ENCODE peak calls at places on chromosomes 1 and 21, in six cellular contexts. J is cardiac fibroblast, B is chondrocyte, S is HCT116, U is pancreas, R is right lobe of liver. D is an unnamed sample.

GRCh38 chr1:91851130-91852010 is 34.6 kb downstream of the TGFBR3 start:
- DNase-seq in J (peak), B (no peak), S (no peak), U (peak), R (peak), D (no peak)

GRCh38 chr1:247487057-247487456 is 29.2 kb upstream of the OR2B11 start:
- DNase-seq in J (peak), B (no peak), S (peak), U (no peak), R (no peak), D (no peak)

GRCh38 chr1:77888429-77889239 is at the start of gene NEXN:
- DNase-seq in J (peak), B (peak), S (no peak), U (peak), R (peak), D (peak)

GRCh38 chr1:98794196-98794886 is 132.8 kb downstream of the SNX7 start:
- DNase-seq in J (peak), B (no peak), S (peak), U (peak), R (no peak), D (no peak)

GRCh38 chr1:236156512-236157208 is 14.3 kb downstream of the GPR137B start:
- DNase-seq in J (no peak), B (peak), S (no peak), U (no peak), R (no peak), D (no peak)

GRCh38 chr21:15063821-15064575 is 802 bp downstream of the NRIP1 start:
- DNase-seq in J (peak), B (peak), S (no peak), U (peak), R (peak), D (peak)

GRCh38 chr1:246428542-246429308 is 78.4 kb downstream of the SMYD3 start:
- DNase-seq in J (peak), B (no peak), S (peak), U (no peak), R (no peak), D (no peak)

GRCh38 chr1:62599044-62599443 is 1.7 kb downstream of the ANGPTL3 start:
- DNase-seq in J (peak), B (no peak), S (no peak), U (no peak), R (no peak), D (no peak)

GRCh38 chr1:219523411-219523810 is 89.5 kb downstream of the ZC3H11B start:
- DNase-seq in J (no peak), B (no peak), S (no peak), U (no peak), R (no peak), D (no peak)

GRCh38 chr1:19668893-19669292 is 4.2 kb downstream of the HTR6 start:
- DNase-seq in J (no peak), B (no peak), S (no peak), U (no peak), R (no peak), D (no peak)

GRCh38 chr1:42680921-42681683 is 1.1 kb upstream of the YBX1 start:
- DNase-seq in J (peak), B (no peak), S (no peak), U (no peak), R (no peak), D (no peak)

GRCh38 chr1:15350551-15351200 is 59.0 kb upstream of the EFHD2 start:
- DNase-seq in J (no peak), B (no peak), S (no peak), U (no peak), R (no peak), D (no peak)

GRCh38 chr21:44454058-44454457 is 1.3 kb upstream of the LRRC3 start:
- DNase-seq in J (no peak), B (no peak), S (no peak), U (no peak), R (no peak), D (no peak)

GRCh38 chr1:109369167-109369746 is 28.5 kb downstream of the SORT1 start:
- DNase-seq in J (peak), B (no peak), S (no peak), U (no peak), R (no peak), D (no peak)

GRCh38 chr21:34604556-34604955 is 10.4 kb downstream of the RCAN1 start:
- DNase-seq in J (no peak), B (no peak), S (no peak), U (no peak), R (no peak), D (no peak)

GRCh38 chr1:16115468-16116363 is 40.2 kb downstream of the EPHA2 start:
- DNase-seq in J (no peak), B (peak), S (no peak), U (no peak), R (no peak), D (no peak)

GRCh38 chr1:222416001-222416791 is 131.7 kb downstream of the HHIPL2 start:
- DNase-seq in J (no peak), B (no peak), S (no peak), U (no peak), R (no peak), D (no peak)

GRCh38 chr1:27045973-27046558 is 33.4 kb upstream of the TENT5B start:
- DNase-seq in J (peak), B (no peak), S (peak), U (no peak), R (peak), D (peak)

GRCh38 chr1:1196431-1197187 is 9.8 kb downstream of the TNFRSF18 start:
- DNase-seq in J (no peak), B (peak), S (no peak), U (no peak), R (no peak), D (no peak)

GRCh38 chr1:156291226-156292061 is 4.0 kb downstream of the GLMP start:
- DNase-seq in J (peak), B (peak), S (no peak), U (peak), R (peak), D (peak)

GRCh38 chr1:44030606-44031050 is 634 bp downstream of the SLC6A9 start:
- DNase-seq in J (peak), B (peak), S (no peak), U (peak), R (no peak), D (peak)

GRCh38 chr1:109161836-109162606 is 48.1 kb downstream of the ELAPOR1 start:
- DNase-seq in J (peak), B (no peak), S (no peak), U (no peak), R (no peak), D (no peak)

GRCh38 chr21:45002381-45003204 is 62.8 kb downstream of the SLX9 start:
- DNase-seq in J (no peak), B (peak), S (no peak), U (no peak), R (no peak), D (no peak)

GRCh38 chr1:234985531-234986294 is 142.9 kb downstream of the TOMM20 start:
- DNase-seq in J (no peak), B (peak), S (no peak), U (no peak), R (peak), D (no peak)

GRCh38 chr1:89547563-89548485 is 23.2 kb downstream of the LRRC8B start:
- DNase-seq in J (peak), B (no peak), S (no peak), U (peak), R (no peak), D (no peak)

GRCh38 chr1:205191617-205192016 is 19.9 kb downstream of the DSTYK start:
- DNase-seq in J (no peak), B (no peak), S (no peak), U (no peak), R (no peak), D (no peak)

GRCh38 chr1:235358899-235359298 is 8.3 kb upstream of the TBCE start:
- DNase-seq in J (no peak), B (no peak), S (no peak), U (no peak), R (no peak), D (no peak)

GRCh38 chr1:209549384-209550001 is 34.0 kb upstream of the CAMK1G start:
- DNase-seq in J (no peak), B (no peak), S (no peak), U (no peak), R (no peak), D (no peak)

GRCh38 chr1:243421784-243422183 is 165.9 kb downstream of the SDCCAG8 start:
- DNase-seq in J (peak), B (no peak), S (no peak), U (no peak), R (peak), D (no peak)

GRCh38 chr1:153447498-153448170 is 12.8 kb downstream of the S100A7 start:
- DNase-seq in J (peak), B (no peak), S (no peak), U (no peak), R (no peak), D (no peak)

GRCh38 chr1:33096358-33097005 is 15.5 kb downstream of the AZIN2 start:
- DNase-seq in J (peak), B (no peak), S (no peak), U (no peak), R (peak), D (peak)

GRCh38 chr1:164930833-164931232 is 371.8 kb downstream of the PBX1 start:
- DNase-seq in J (no peak), B (no peak), S (no peak), U (no peak), R (no peak), D (no peak)

GRCh38 chr1:76113446-76113845 is 38.9 kb downstream of the ST6GALNAC3 start:
- DNase-seq in J (no peak), B (no peak), S (no peak), U (no peak), R (no peak), D (no peak)

GRCh38 chr1:41102208-41102607 is 80.7 kb upstream of the SLFNL1 start:
- DNase-seq in J (peak), B (no peak), S (no peak), U (peak), R (peak), D (no peak)

GRCh38 chr1:37056201-37056764 is 22.0 kb upstream of the GRIK3 start:
- DNase-seq in J (no peak), B (no peak), S (no peak), U (no peak), R (no peak), D (no peak)

GRCh38 chr1:197526736-197527371 is 248.4 kb downstream of the DENND1B start:
- DNase-seq in J (peak), B (no peak), S (peak), U (no peak), R (no peak), D (no peak)

GRCh38 chr1:35883681-35884155 is 709 bp downstream of the AGO1 start:
- DNase-seq in J (peak), B (no peak), S (no peak), U (peak), R (peak), D (peak)

GRCh38 chr1:31505884-31506497 is 70.3 kb upstream of the TINAGL1 start:
- DNase-seq in J (peak), B (no peak), S (no peak), U (no peak), R (peak), D (no peak)

GRCh38 chr21:33327326-33327725 is 2.6 kb downstream of the IFNAR1 start:
- DNase-seq in J (no peak), B (no peak), S (no peak), U (no peak), R (no peak), D (no peak)

GRCh38 chr21:33330726-33331125 is 6.0 kb downstream of the IFNAR1 start:
- DNase-seq in J (no peak), B (no peak), S (no peak), U (no peak), R (no peak), D (no peak)

GRCh38 chr21:33327792-33328433 is 3.1 kb downstream of the IFNAR1 start:
- DNase-seq in J (no peak), B (no peak), S (no peak), U (no peak), R (no peak), D (no peak)

GRCh38 chr21:33324311-33325221 is at the start of gene IFNAR1:
- DNase-seq in J (peak), B (peak), S (peak), U (peak), R (peak), D (peak)

GRCh38 chr21:33325222-33326067 is 675 bp downstream of the IFNAR1 start:
- DNase-seq in J (peak), B (no peak), S (no peak), U (peak), R (peak), D (peak)
- TF ChIP-seq CTCF in J (no peak), B (no peak), S (no peak), U (no peak), R (no peak), D (no peak)

GRCh38 chr21:39724944-39725343 is 20.0 kb upstream of the IGSF5 start:
- DNase-seq in J (no peak), B (no peak), S (no peak), U (no peak), R (no peak), D (no peak)

GRCh38 chr21:39727401-39728120 is 17.4 kb upstream of the IGSF5 start:
- DNase-seq in J (no peak), B (no peak), S (no peak), U (no peak), R (no peak), D (no peak)

GRCh38 chr21:39728341-39728740 is 16.6 kb upstream of the IGSF5 start:
- DNase-seq in J (no peak), B (no peak), S (no peak), U (no peak), R (no peak), D (no peak)

GRCh38 chr21:39721885-39722284 is 23.1 kb upstream of the IGSF5 start:
- DNase-seq in J (no peak), B (no peak), S (no peak), U (no peak), R (no peak), D (no peak)

GRCh38 chr21:39726133-39726532 is 18.9 kb upstream of the IGSF5 start:
- DNase-seq in J (no peak), B (no peak), S (no peak), U (no peak), R (no peak), D (no peak)
- TF ChIP-seq CTCF in J (no peak), B (peak), S (peak), U (no peak), R (no peak), D (peak)

DNA sequence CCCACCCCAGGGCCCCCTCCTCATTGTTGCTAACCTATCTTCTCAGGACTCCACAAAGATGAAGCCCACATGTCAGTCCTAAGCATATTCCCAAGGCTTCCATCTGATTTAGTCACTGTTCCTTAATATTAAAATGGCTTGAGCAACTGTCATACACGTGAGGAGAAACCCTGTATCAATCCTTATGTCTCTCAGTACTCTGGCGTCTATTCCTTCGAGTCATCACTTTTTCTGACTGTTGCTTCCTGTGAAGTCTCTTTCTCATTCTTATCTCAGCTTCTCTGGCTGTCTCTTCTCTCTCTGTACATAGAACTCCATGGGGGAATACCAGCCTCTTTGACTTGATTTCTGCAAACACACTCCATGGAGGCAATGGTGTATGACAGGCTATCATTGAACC is 98.4 kb downstream of the C4BPA start:
- DNase-seq in J (no peak), B (no peak), S (no peak), U (no peak), R (no peak), D (no peak)
- TF ChIP-seq CTCF in J (no peak), B (no peak), S (no peak), U (no peak), R (no peak), D (no peak)

DNA sequence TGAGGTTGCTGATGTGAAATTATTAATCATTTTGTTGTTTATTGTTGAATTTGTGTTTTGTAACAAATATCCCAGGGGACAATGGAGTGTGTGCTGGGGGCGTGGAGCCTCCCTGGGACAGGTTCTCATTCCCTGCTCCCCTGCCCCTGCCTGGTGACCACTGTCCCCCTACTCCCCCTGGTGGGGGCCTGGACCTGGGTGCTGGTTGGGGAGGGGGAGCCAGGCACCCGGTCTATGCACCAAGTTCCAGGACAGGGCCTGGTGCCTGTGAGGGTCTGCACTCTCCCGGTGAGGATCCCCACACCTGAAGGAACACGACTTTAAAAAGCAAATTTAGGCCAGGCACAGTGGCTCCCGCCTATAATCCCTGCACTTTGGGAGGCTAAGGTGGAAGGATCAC is 42.4 kb downstream of the CHD5 start:
- DNase-seq in J (no peak), B (peak), S (no peak), U (no peak), R (no peak), D (no peak)
- TF ChIP-seq CTCF in J (no peak), B (no peak), S (no peak), U (no peak), R (no peak), D (no peak)

DNA sequence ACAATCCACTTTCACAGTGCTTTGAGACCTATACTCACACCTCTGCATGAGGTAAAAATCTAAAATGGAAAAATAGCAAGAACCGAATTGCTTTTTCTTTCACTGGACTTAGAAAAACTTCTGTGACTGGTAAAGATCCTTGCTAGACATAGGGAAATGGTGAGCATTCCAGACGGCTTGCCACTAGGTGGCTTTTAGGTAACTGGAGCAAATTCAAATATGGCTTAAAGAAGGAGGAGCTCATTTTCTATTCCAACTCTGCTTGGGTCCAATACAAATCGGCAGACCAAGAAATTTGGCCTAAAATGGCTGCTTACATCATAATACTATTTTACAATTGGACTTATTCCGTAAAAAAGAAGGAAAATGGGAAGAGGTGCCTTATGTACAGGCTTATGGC is 977.9 kb downstream of the ADGRL2 start:
- DNase-seq in J (peak), B (no peak), S (no peak), U (no peak), R (no peak), D (no peak)
- TF ChIP-seq CTCF in J (peak), B (peak), S (peak), U (no peak), R (peak), D (peak)

DNA sequence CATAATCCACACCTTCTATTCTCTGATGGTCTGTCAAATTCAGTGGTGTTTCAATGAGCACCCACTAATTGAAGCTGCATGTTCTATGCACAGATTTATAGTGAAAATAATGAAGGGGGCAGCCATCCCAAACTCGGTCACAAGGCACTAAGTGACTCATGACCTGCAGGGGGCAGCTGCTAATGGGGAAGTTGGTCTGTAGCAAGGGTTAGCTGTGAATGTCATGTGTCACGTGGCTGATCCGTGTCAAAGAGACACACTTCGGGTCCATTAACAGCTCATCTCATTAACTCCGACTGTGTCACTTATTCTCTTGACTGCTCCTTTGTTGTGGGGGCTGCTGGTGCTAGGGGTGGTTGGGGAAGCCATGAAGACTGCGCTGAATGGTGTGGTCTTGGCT is 306.6 kb downstream of the PCP4 start:
- DNase-seq in J (no peak), B (no peak), S (no peak), U (no peak), R (no peak), D (no peak)
- TF ChIP-seq CTCF in J (no peak), B (no peak), S (no peak), U (no peak), R (no peak), D (no peak)

GRCh38 chr1:107750364-107750959 is 214.5 kb downstream of the VAV3 start:
- DNase-seq in J (peak), B (no peak), S (peak), U (peak), R (peak), D (no peak)
- TF ChIP-seq CTCF in J (peak), B (peak), S (peak), U (no peak), R (peak), D (peak)

GRCh38 chr1:208042041-208042615 is 131.2 kb upstream of the CD34 start:
- DNase-seq in J (no peak), B (no peak), S (no peak), U (no peak), R (no peak), D (no peak)

GRCh38 chr1:208045410-208046252 is 134.7 kb upstream of the CD34 start:
- DNase-seq in J (no peak), B (no peak), S (peak), U (peak), R (no peak), D (no peak)

GRCh38 chr1:208042868-208043267 is 131.9 kb upstream of the CD34 start:
- DNase-seq in J (no peak), B (no peak), S (no peak), U (no peak), R (no peak), D (no peak)

GRCh38 chr1:208044568-208045241 is 133.8 kb upstream of the CD34 start:
- DNase-seq in J (no peak), B (no peak), S (no peak), U (no peak), R (no peak), D (no peak)

GRCh38 chr1:208043690-208044089 is 132.8 kb upstream of the CD34 start:
- DNase-seq in J (no peak), B (no peak), S (no peak), U (peak), R (peak), D (no peak)
- TF ChIP-seq CTCF in J (no peak), B (no peak), S (no peak), U (peak), R (peak), D (no peak)

DNA sequence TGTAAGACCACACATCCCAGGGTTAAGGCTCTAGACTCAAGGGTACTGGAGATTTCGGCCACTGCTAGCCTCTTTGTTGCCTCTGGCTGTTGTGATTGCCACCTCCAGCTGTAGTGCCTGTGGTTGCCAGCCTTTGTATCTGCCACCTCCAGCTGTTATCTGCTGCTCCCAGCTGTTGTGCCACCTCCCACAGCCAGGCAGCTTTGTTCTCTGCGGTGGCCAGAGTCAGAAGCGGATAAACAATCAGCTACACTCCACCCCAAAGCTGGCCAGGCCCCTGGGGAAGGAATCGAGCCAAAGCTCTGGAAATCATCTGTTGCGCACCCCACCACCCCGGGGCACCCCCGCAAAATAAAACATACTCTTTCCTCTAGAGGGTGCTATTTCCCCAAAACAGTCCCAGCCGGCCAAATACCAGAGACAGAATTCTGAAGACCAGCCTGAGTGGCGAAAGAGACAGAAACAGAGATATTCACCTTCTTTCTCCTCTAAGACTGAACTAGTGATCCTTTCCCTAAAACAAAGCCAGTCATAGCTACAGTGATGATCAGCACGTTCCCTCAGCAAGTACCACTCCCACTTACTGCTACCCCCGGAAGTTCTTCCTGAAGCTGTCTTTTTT is 14.8 kb upstream of the PIGM start:
- DNase-seq in J (peak), B (no peak), S (no peak), U (peak), R (no peak), D (no peak)
- TF ChIP-seq CTCF in J (peak), B (peak), S (peak), U (peak), R (peak), D (peak)

D was measured in type B pancreatic cell.